ENCODE peak calls at places on chromosomes 1 and 21, in four cellular contexts. U, T, X and V are unnamed samples.

GRCh38 chr1:162372159-162373071 is 4.2 kb downstream of the SPATA46 start:
- DNase-seq in U (peak; percentile 85), T (no peak), X (no peak), V (no peak)

GRCh38 chr21:32334980-32335471 is 36.4 kb downstream of the MRAP start:
- DNase-seq in U (no peak), T (no peak), X (no peak), V (no peak)

GRCh38 chr1:201648911-201649775 is 110.2 kb downstream of the NAV1 start:
- DNase-seq in U (peak; percentile 58), T (peak; percentile 41), X (no peak), V (peak; percentile 40)

GRCh38 chr1:30965914-30966313 is 57.4 kb upstream of the SDC3 start:
- DNase-seq in U (no peak), T (no peak), X (no peak), V (no peak)

GRCh38 chr1:64033667-64034215 is 169.7 kb upstream of the UBE2U start:
- DNase-seq in U (no peak), T (no peak), X (no peak), V (peak; percentile 96)

GRCh38 chr1:244651956-244652698 is 799 bp upstream of the DESI2 start:
- DNase-seq in U (no peak), T (no peak), X (no peak), V (peak; percentile 11)

GRCh38 chr21:38818336-38818723 is 12.6 kb downstream of the ETS2 start:
- DNase-seq in U (no peak), T (no peak), X (no peak), V (no peak)

GRCh38 chr1:209218113-209218512 is 365.4 kb upstream of the CAMK1G start:
- DNase-seq in U (no peak), T (no peak), X (no peak), V (no peak)

GRCh38 chr1:111275780-111276433 is 14.7 kb upstream of the CHIA start:
- DNase-seq in U (no peak), T (peak; percentile 6), X (no peak), V (no peak)

GRCh38 chr1:94037392-94038229 is 83.3 kb downstream of the ABCA4 start:
- DNase-seq in U (no peak), T (no peak), X (no peak), V (no peak)

GRCh38 chr1:210397252-210397651 is 68.5 kb downstream of the HHAT start:
- DNase-seq in U (no peak), T (no peak), X (no peak), V (peak; percentile 59)

GRCh38 chr1:15848143-15848928 is 829 bp downstream of the SPEN start:
- DNase-seq in U (peak; percentile 59), T (no peak), X (no peak), V (peak; percentile 23)

GRCh38 chr1:18088077-18088594 is 19.5 kb upstream of the IGSF21 start:
- DNase-seq in U (no peak), T (no peak), X (no peak), V (no peak)

GRCh38 chr1:18875107-18875795 is 15.8 kb upstream of the TAS1R2 start:
- DNase-seq in U (peak; percentile 94), T (peak; percentile 87), X (no peak), V (peak; percentile 77)

GRCh38 chr1:6414443-6414844 is 5.3 kb downstream of the HES2 start:
- DNase-seq in U (peak; percentile 85), T (peak; percentile 59), X (peak; percentile 39), V (peak; percentile 50)

GRCh38 chr1:109167114-109167513 is 46.6 kb upstream of the SARS1 start:
- DNase-seq in U (no peak), T (no peak), X (peak; percentile 74), V (no peak)

GRCh38 chr1:7785108-7785507 is 1.0 kb downstream of the PER3 start:
- DNase-seq in U (no peak), T (no peak), X (no peak), V (no peak)

GRCh38 chr21:45550552-45551210 is 8.4 kb upstream of the SLC19A1 start:
- DNase-seq in U (no peak), T (no peak), X (peak; percentile 84), V (no peak)

GRCh38 chr1:156104861-156105546 is 9.5 kb upstream of the LMNA start:
- DNase-seq in U (peak; percentile 48), T (peak; percentile 73), X (no peak), V (peak; percentile 49)

GRCh38 chr1:89566761-89567174 is 42.1 kb downstream of the LRRC8B start:
- DNase-seq in U (no peak), T (no peak), X (no peak), V (peak; percentile 13)

GRCh38 chr1:28370220-28371010 is 875 bp downstream of the PHACTR4 start:
- DNase-seq in U (no peak), T (peak; percentile 47), X (no peak), V (peak; percentile 48)

GRCh38 chr1:62198069-62198780 is 3.6 kb downstream of the L1TD1 start:
- DNase-seq in U (no peak), T (no peak), X (no peak), V (no peak)

GRCh38 chr1:78222225-78222961 is 176.6 kb downstream of the GIPC2 start:
- DNase-seq in U (no peak), T (no peak), X (no peak), V (no peak)

GRCh38 chr1:76511226-76511625 is 356.1 kb upstream of the ST6GALNAC5 start:
- DNase-seq in U (no peak), T (no peak), X (no peak), V (no peak)

GRCh38 chr1:212769372-212770167 is 22.0 kb downstream of the NSL1 start:
- DNase-seq in U (no peak), T (peak; percentile 8), X (no peak), V (no peak)

GRCh38 chr1:223229756-223230155 is 86.7 kb upstream of the TLR5 start:
- DNase-seq in U (no peak), T (no peak), X (no peak), V (no peak)

GRCh38 chr1:223227486-223228196 is 84.6 kb upstream of the TLR5 start:
- DNase-seq in U (no peak), T (no peak), X (no peak), V (peak; percentile 18)

GRCh38 chr1:223227031-223227430 is 84.0 kb upstream of the TLR5 start:
- DNase-seq in U (no peak), T (no peak), X (no peak), V (no peak)

GRCh38 chr1:223228931-223229528 is 86.0 kb upstream of the TLR5 start:
- DNase-seq in U (no peak), T (no peak), X (no peak), V (no peak)

GRCh38 chr1:223228201-223228600 is 85.2 kb upstream of the TLR5 start:
- DNase-seq in U (no peak), T (no peak), X (no peak), V (no peak)
- TF ChIP-seq RFX5 in U (no peak), T (no peak), X (no peak), V (no peak)

DNA sequence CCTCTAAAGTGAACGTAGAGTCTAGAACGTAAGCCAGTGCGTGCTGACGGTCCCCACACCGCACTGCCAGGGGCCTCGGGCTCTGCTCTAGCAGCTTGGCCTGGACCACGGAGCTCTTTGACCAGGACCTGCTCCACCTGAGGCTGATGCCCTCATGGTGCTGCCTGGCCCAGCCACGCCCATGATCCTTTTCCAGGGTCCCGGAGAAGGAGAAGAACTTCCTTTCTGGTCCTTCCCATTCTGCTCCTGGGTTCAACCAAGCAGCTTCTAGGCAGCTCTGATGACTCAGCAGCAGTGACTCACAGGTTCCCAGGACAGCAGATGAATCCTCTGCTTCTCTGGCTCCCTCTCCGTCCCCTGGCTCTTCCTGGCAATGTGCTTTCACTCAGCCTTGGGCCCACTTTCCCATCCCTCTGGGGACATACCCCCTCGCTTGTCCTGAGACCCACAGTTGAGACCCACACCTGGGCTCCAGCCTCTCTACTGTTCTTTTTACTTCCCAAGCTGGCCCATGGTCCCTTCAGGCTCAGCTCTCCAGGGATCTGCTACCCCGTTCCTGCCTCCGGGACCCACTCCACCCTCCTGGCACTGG is 246.3 kb upstream of the RAB4A start:
- DNase-seq in U (peak; percentile 70), T (peak; percentile 81), X (no peak), V (peak; percentile 90)
- TF ChIP-seq RFX5 in U (no peak), T (no peak), X (no peak), V (no peak)

GRCh38 chr1:189311915-189312314 is 1165.7 kb downstream of the BRINP3 start:
- DNase-seq in U (no peak), T (no peak), X (no peak), V (no peak)

GRCh38 chr1:189312499-189312898 is 1165.2 kb downstream of the BRINP3 start:
- DNase-seq in U (peak; percentile 8), T (no peak), X (no peak), V (no peak)

GRCh38 chr1:189315035-189315927 is 1162.4 kb downstream of the BRINP3 start:
- DNase-seq in U (no peak), T (no peak), X (no peak), V (no peak)

DNA sequence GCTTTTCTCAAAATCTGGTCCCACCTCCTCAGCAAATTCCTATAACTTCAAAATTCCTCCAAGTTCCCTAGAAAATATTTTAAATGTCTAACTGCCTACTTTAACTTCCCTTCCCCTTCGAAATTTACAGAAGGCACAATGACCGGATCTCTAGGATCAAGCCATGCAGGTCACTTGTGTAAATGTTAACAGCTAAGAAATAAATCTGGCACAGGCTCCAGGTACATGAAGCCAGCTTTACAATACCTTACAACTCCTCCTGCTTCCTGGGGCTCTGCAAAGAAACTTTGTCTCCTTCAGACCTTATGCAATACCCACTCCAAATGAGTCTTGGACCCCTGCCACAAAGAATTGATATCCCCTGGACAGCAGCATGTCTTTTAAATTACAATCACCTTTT is 1164.2 kb downstream of the BRINP3 start:
- DNase-seq in U (no peak), T (no peak), X (no peak), V (no peak)
- TF ChIP-seq RFX5 in U (no peak), T (no peak), X (no peak), V (no peak)

DNA sequence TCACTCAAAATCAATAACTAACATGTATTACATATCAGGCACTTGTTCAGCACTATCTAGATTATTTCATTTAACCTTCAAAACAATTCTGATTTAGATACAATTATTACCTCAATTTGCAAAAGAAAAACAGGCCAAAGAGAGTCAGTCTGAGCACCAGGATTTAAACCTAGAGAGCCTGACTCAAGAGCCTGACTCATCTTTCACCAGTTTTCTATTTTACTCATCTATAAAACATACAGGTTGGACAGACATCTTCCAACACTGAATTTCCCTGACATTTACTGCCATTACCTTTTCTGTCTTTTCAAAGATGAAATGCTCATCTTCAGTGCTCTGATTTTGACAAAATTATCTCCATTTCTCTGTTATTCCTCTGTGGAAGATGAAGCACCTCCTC is 116.5 kb downstream of the MRPL39 start:
- DNase-seq in U (no peak), T (no peak), X (no peak), V (peak; percentile 40)
- TF ChIP-seq RFX5 in U (no peak), T (no peak), X (no peak), V (no peak)

DNA sequence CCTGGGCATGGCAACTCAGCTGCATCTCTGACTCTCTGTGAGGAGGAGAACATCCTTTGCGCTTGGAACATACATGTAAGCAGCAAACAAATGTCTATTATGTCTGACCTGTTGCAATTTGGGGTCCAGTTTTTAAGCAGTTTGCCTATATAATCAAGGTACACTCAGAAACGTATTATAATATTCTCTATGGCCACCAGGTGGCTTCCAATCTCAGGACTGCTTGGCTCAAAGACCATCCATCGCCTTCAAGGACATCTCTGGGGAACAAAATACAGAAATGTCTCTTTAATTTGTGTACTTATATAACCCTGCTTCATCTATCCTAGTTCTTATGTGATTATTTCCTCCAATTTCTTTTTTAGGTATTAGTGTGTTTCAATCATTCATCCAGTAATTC is 227.2 kb downstream of the OLFM3 start:
- DNase-seq in U (no peak), T (peak; percentile 11), X (no peak), V (peak; percentile 0)
- TF ChIP-seq RFX5 in U (no peak), T (no peak), X (no peak), V (no peak)